ENCODE peak calls at places on chromosomes 7 and 10, in ten cellular contexts. E is upper lobe of right lung, W is WTC11, D is A549, Z is BE2C, M is foreskin fibroblast, L is choroid plexus epithelial cell, A is progenitor cell of endocrine pancreas, U is AG04450, H is nephron progenitor cell. R is an unnamed sample.
A peak's percentile ranks its signal among the peaks of the same experiment; 100 is the strongest.

GRCh38 chr7:37915438-37915837 is 1.2 kb downstream of the SFRP4 start:
- DNase-seq in E (no peak), W (no peak), D (no peak), Z (peak; percentile 20), M (no peak), L (no peak), A (no peak), U (no peak), H (no peak), R (no peak)

GRCh38 chr10:27603104-27603503 is 99.0 kb downstream of the RAB18 start:
- DNase-seq in E (no peak), W (no peak), D (no peak), Z (no peak), M (no peak), L (no peak), A (no peak), U (no peak), H (no peak), R (no peak)

GRCh38 chr10:91247360-91248111 is 27.1 kb downstream of the PCGF5 start:
- DNase-seq in E (no peak), W (no peak), D (no peak), Z (peak; percentile 16), M (peak; percentile 26), L (peak; percentile 59), A (no peak), U (no peak), H (no peak), R (no peak)

GRCh38 chr10:30758341-30758740 is 128.8 kb upstream of the LYZL2 start:
- DNase-seq in E (no peak), W (no peak), D (no peak), Z (no peak), M (no peak), L (no peak), A (no peak), U (no peak), H (no peak), R (no peak)

GRCh38 chr7:117138943-117139690 is 183.7 kb downstream of the WNT2 start:
- DNase-seq in E (no peak), W (no peak), D (no peak), Z (no peak), M (no peak), L (no peak), A (no peak), U (no peak), H (no peak), R (no peak)

GRCh38 chr10:88293651-88294230 is 289.4 kb downstream of the RNLS start:
- DNase-seq in E (no peak), W (no peak), D (no peak), Z (no peak), M (no peak), L (no peak), A (no peak), U (no peak), H (no peak), R (no peak)

GRCh38 chr7:132049462-132050304 is 493.3 kb upstream of the PODXL start:
- DNase-seq in E (no peak), W (peak; percentile 76), D (peak; percentile 37), Z (peak; percentile 64), M (no peak), L (peak; percentile 56), A (peak; percentile 23), U (no peak), H (peak; percentile 70), R (peak; percentile 70)

GRCh38 chr10:132383751-132384181 is 13.2 kb upstream of the PWWP2B start:
- DNase-seq in E (peak; percentile 57), W (no peak), D (no peak), Z (no peak), M (no peak), L (no peak), A (no peak), U (no peak), H (no peak), R (no peak)

GRCh38 chr7:81618400-81619014 is 151.3 kb downstream of the HGF start:
- DNase-seq in E (no peak), W (no peak), D (peak; percentile 27), Z (peak; percentile 32), M (peak; percentile 94), L (peak; percentile 96), A (no peak), U (peak; percentile 79), H (no peak), R (peak; percentile 38)

GRCh38 chr10:80454526-80455460 is 683 bp downstream of the TSPAN14 start:
- DNase-seq in E (peak; percentile 85), W (peak; percentile 48), D (no peak), Z (peak; percentile 40), M (peak; percentile 18), L (peak; percentile 55), A (peak; percentile 23), U (no peak), H (peak; percentile 60), R (peak; percentile 49)

DNA sequence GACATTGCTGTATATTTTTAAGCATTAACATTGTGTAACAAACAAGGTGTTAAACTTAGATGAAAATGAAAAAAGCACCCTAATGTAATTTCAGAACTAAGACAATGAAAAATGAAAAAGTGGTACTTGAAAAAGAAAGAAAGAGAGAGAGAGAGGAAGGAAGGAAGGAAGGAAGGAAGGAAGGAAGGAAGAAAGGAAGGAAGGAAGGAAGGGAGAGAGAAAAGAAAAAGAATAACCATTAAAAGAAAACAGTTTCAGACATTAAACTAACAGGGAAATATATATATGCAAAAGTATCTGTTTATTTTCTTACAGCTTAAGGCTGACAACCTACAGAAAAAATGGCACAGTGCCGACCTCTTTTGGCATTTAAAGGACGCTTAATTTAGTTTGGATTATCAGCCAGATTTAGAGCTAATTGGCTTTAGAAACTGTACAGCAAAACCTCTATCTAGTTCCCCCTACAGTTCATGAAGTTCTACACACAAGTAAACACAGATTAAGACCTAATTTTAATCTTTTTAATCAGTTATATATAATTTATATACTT is 13.8 kb downstream of the MTERF1 start:
- DNase-seq in E (no peak), W (no peak), D (no peak), Z (no peak), M (no peak), L (peak; percentile 15), A (no peak), U (no peak), H (no peak), R (no peak)
- TF ChIP-seq CTCF in E (no peak), W (no peak), D (no peak), Z (no peak), M (no peak), L (no peak), A (no peak), U (no peak), H (no peak), R (no peak)

GRCh38 chr7:21261627-21262564 is 166.0 kb upstream of the SP4 start:
- DNase-seq in E (no peak), W (peak; percentile 58), D (peak; percentile 16), Z (peak; percentile 51), M (no peak), L (peak; percentile 70), A (peak; percentile 16), U (no peak), H (peak; percentile 53), R (peak; percentile 78)

GRCh38 chr7:21251166-21251806 is 176.6 kb upstream of the SP4 start:
- DNase-seq in E (no peak), W (no peak), D (no peak), Z (no peak), M (no peak), L (no peak), A (no peak), U (no peak), H (no peak), R (peak; percentile 24)

GRCh38 chr7:21260939-21261338 is 166.9 kb upstream of the SP4 start:
- DNase-seq in E (no peak), W (no peak), D (no peak), Z (no peak), M (no peak), L (no peak), A (no peak), U (no peak), H (no peak), R (no peak)

GRCh38 chr7:21253740-21254687 is 173.9 kb upstream of the SP4 start:
- DNase-seq in E (no peak), W (peak; percentile 82), D (peak; percentile 25), Z (peak; percentile 61), M (peak; percentile 3), L (peak; percentile 76), A (peak; percentile 46), U (no peak), H (peak; percentile 74), R (peak; percentile 77)

GRCh38 chr7:21256310-21256877 is 171.5 kb upstream of the SP4 start:
- DNase-seq in E (no peak), W (no peak), D (peak; percentile 6), Z (peak; percentile 18), M (peak; percentile 7), L (peak; percentile 73), A (no peak), U (no peak), H (no peak), R (peak; percentile 47)
- TF ChIP-seq CTCF in E (peak; percentile 52), W (no peak), D (peak; percentile 69), Z (peak; percentile 48), M (peak; percentile 31), L (peak; percentile 56), A (peak; percentile 72), U (peak; percentile 50), H (peak; percentile 57), R (peak; percentile 67)

GRCh38 chr10:6144609-6145413 is 56.0 kb downstream of the RBM17 start:
- DNase-seq in E (peak; percentile 96), W (peak; percentile 75), D (peak; percentile 73), Z (peak; percentile 80), M (peak; percentile 85), L (peak; percentile 80), A (peak; percentile 41), U (peak; percentile 45), H (peak; percentile 82), R (peak; percentile 85)
- TF ChIP-seq CTCF in E (no peak), W (no peak), D (no peak), Z (no peak), M (no peak), L (no peak), A (no peak), U (no peak), H (no peak), R (no peak)

DNA sequence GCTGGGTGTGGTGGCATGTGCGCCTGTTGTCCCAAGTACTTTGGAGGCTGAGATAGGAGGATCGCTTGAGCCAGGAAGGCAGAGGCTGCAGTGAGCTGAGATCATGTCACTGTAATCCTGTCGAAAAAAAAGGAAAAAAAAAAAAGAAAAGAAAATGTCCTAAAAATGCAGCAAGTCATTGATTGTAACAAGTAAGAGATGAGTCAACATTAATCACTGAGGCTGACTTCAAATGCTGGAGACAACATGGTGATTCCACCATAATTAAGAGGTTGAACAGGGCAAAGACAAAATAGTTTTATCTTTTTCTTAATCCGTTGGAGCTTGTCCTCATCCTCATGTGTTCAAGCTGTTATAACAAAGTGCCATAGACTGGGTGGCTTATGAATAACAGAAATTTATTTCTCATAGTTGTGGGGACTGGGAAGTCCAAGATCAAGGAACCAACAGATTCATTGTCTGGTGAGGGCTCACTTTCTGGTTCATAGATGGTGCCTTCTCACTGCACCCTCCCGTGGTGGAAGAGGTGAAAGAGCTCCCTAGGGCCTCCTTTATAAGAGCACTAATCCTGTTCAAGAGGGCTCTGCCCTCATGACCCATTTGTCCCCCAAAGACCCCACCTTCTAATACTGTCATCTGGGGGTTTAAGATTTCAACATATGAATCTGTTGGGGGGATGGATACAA is 60.3 kb downstream of the TBXAS1 start:
- DNase-seq in E (no peak), W (no peak), D (no peak), Z (no peak), M (peak; percentile 21), L (no peak), A (no peak), U (no peak), H (no peak), R (no peak)
- TF ChIP-seq CTCF in E (no peak), W (no peak), D (no peak), Z (no peak), M (no peak), L (no peak), A (no peak), U (no peak), H (no peak), R (no peak)

R was measured in Calu3.